ENCODE peak calls at places on chromosome 5, in six cellular contexts. One of them, this sample, is unnamed.

GRCh38 chr5:166936351-166936750 is 1355.1 kb upstream of the WWC1 start:
- DNase-seq in foreskin fibroblast: no peak
- DNase-seq in fibroblast of mammary gland: no peak
- DNase-seq in AG10803: no peak
- DNase-seq in body of pancreas: no peak
- DNase-seq in psoas muscle: no peak
- DNase-seq in this sample: no peak

GRCh38 chr5:55600536-55601208 is 65.9 kb upstream of the PLPP1 start:
- DNase-seq in foreskin fibroblast: peak; percentile 60
- DNase-seq in fibroblast of mammary gland: peak; percentile 52
- DNase-seq in AG10803: peak; percentile 79
- DNase-seq in body of pancreas: no peak
- DNase-seq in psoas muscle: no peak
- DNase-seq in this sample: peak; percentile 74

GRCh38 chr5:125189451-125190051 is 443.1 kb upstream of the ZNF608 start:
- DNase-seq in foreskin fibroblast: peak; percentile 72
- DNase-seq in fibroblast of mammary gland: peak; percentile 75
- DNase-seq in AG10803: no peak
- DNase-seq in body of pancreas: no peak
- DNase-seq in psoas muscle: no peak
- DNase-seq in this sample: peak; percentile 66

GRCh38 chr5:1002271-1002546 is 6.4 kb upstream of the NKD2 start:
- DNase-seq in foreskin fibroblast: no peak
- DNase-seq in fibroblast of mammary gland: no peak
- DNase-seq in AG10803: no peak
- DNase-seq in body of pancreas: no peak
- DNase-seq in psoas muscle: no peak
- DNase-seq in this sample: no peak

GRCh38 chr5:52356311-52356918 is 431.3 kb upstream of the ITGA1 start:
- DNase-seq in foreskin fibroblast: no peak
- DNase-seq in fibroblast of mammary gland: peak; percentile 12
- DNase-seq in AG10803: peak; percentile 1
- DNase-seq in body of pancreas: no peak
- DNase-seq in psoas muscle: no peak
- DNase-seq in this sample: peak; percentile 2

GRCh38 chr5:147805030-147805454 is 22.5 kb upstream of the JAKMIP2 start:
- DNase-seq in foreskin fibroblast: no peak
- DNase-seq in fibroblast of mammary gland: no peak
- DNase-seq in AG10803: no peak
- DNase-seq in body of pancreas: no peak
- DNase-seq in psoas muscle: no peak
- DNase-seq in this sample: no peak

GRCh38 chr5:78109891-78110324 is 184.6 kb downstream of the AP3B1 start:
- DNase-seq in foreskin fibroblast: no peak
- DNase-seq in fibroblast of mammary gland: no peak
- DNase-seq in AG10803: no peak
- DNase-seq in body of pancreas: no peak
- DNase-seq in psoas muscle: no peak
- DNase-seq in this sample: no peak

GRCh38 chr5:17438027-17438426 is 60.0 kb upstream of the TAF11L2 start:
- DNase-seq in foreskin fibroblast: no peak
- DNase-seq in fibroblast of mammary gland: no peak
- DNase-seq in AG10803: no peak
- DNase-seq in body of pancreas: no peak
- DNase-seq in psoas muscle: no peak
- DNase-seq in this sample: no peak

GRCh38 chr5:127912411-127912810 is 171.2 kb upstream of the SLC12A2 start:
- DNase-seq in foreskin fibroblast: no peak
- DNase-seq in fibroblast of mammary gland: no peak
- DNase-seq in AG10803: no peak
- DNase-seq in body of pancreas: no peak
- DNase-seq in psoas muscle: no peak
- DNase-seq in this sample: no peak

GRCh38 chr5:24492231-24492630 is 152.5 kb downstream of the CDH10 start:
- DNase-seq in foreskin fibroblast: no peak
- DNase-seq in fibroblast of mammary gland: no peak
- DNase-seq in AG10803: no peak
- DNase-seq in body of pancreas: no peak
- DNase-seq in psoas muscle: no peak
- DNase-seq in this sample: no peak

GRCh38 chr5:1656271-1656975 is 132.7 kb upstream of the LPCAT1 start:
- DNase-seq in foreskin fibroblast: no peak
- DNase-seq in fibroblast of mammary gland: no peak
- DNase-seq in AG10803: no peak
- DNase-seq in body of pancreas: no peak
- DNase-seq in psoas muscle: no peak
- DNase-seq in this sample: no peak

GRCh38 chr5:157303667-157304327 is 37.9 kb downstream of the CYFIP2 start:
- DNase-seq in foreskin fibroblast: no peak
- DNase-seq in fibroblast of mammary gland: no peak
- DNase-seq in AG10803: no peak
- DNase-seq in body of pancreas: peak; percentile 19
- DNase-seq in psoas muscle: no peak
- DNase-seq in this sample: no peak

GRCh38 chr5:78527054-78527884 is 121.3 kb downstream of the LHFPL2 start:
- DNase-seq in foreskin fibroblast: peak; percentile 78
- DNase-seq in fibroblast of mammary gland: peak; percentile 96
- DNase-seq in AG10803: peak; percentile 95
- DNase-seq in body of pancreas: peak; percentile 69
- DNase-seq in psoas muscle: peak; percentile 52
- DNase-seq in this sample: peak; percentile 99

GRCh38 chr5:116573617-116574431 is 799 bp downstream of the SEMA6A start:
- DNase-seq in foreskin fibroblast: no peak
- DNase-seq in fibroblast of mammary gland: no peak
- DNase-seq in AG10803: no peak
- DNase-seq in body of pancreas: peak; percentile 38
- DNase-seq in psoas muscle: peak; percentile 25
- DNase-seq in this sample: peak; percentile 32

GRCh38 chr5:137073192-137073591 is 425.9 kb downstream of the SPOCK1 start:
- DNase-seq in foreskin fibroblast: peak; percentile 43
- DNase-seq in fibroblast of mammary gland: peak; percentile 84
- DNase-seq in AG10803: peak; percentile 16
- DNase-seq in body of pancreas: no peak
- DNase-seq in psoas muscle: no peak
- DNase-seq in this sample: peak; percentile 75

GRCh38 chr5:176535655-176536131 is 1.5 kb downstream of the RNF44 start:
- DNase-seq in foreskin fibroblast: no peak
- DNase-seq in fibroblast of mammary gland: no peak
- DNase-seq in AG10803: no peak
- DNase-seq in body of pancreas: no peak
- DNase-seq in psoas muscle: no peak
- DNase-seq in this sample: no peak

GRCh38 chr5:78974011-78974410 is 11.1 kb downstream of the ARSB start:
- DNase-seq in foreskin fibroblast: no peak
- DNase-seq in fibroblast of mammary gland: no peak
- DNase-seq in AG10803: no peak
- DNase-seq in body of pancreas: no peak
- DNase-seq in psoas muscle: no peak
- DNase-seq in this sample: no peak

GRCh38 chr5:112420111-112420864 is 1.2 kb upstream of the EPB41L4A start:
- DNase-seq in foreskin fibroblast: peak; percentile 18
- DNase-seq in fibroblast of mammary gland: peak; percentile 47
- DNase-seq in AG10803: peak; percentile 24
- DNase-seq in body of pancreas: peak; percentile 82
- DNase-seq in psoas muscle: peak; percentile 82
- DNase-seq in this sample: peak; percentile 59

GRCh38 chr5:368162-369084 is 46.9 kb downstream of the AHRR start:
- DNase-seq in foreskin fibroblast: peak; percentile 98
- DNase-seq in fibroblast of mammary gland: peak; percentile 72
- DNase-seq in AG10803: peak; percentile 90
- DNase-seq in body of pancreas: no peak
- DNase-seq in psoas muscle: no peak
- DNase-seq in this sample: peak; percentile 70

GRCh38 chr5:43300112-43300511 is 13.1 kb downstream of the HMGCS1 start:
- DNase-seq in foreskin fibroblast: no peak
- DNase-seq in fibroblast of mammary gland: no peak
- DNase-seq in AG10803: no peak
- DNase-seq in body of pancreas: no peak
- DNase-seq in psoas muscle: no peak
- DNase-seq in this sample: no peak

GRCh38 chr5:43305948-43306563 is 7.2 kb downstream of the HMGCS1 start:
- DNase-seq in foreskin fibroblast: no peak
- DNase-seq in fibroblast of mammary gland: peak; percentile 75
- DNase-seq in AG10803: peak; percentile 77
- DNase-seq in body of pancreas: no peak
- DNase-seq in psoas muscle: no peak
- DNase-seq in this sample: peak; percentile 79

GRCh38 chr5:43301653-43302091 is 11.5 kb downstream of the HMGCS1 start:
- DNase-seq in foreskin fibroblast: no peak
- DNase-seq in fibroblast of mammary gland: no peak
- DNase-seq in AG10803: no peak
- DNase-seq in body of pancreas: no peak
- DNase-seq in psoas muscle: no peak
- DNase-seq in this sample: no peak

GRCh38 chr5:43304520-43304919 is 8.7 kb downstream of the HMGCS1 start:
- DNase-seq in foreskin fibroblast: no peak
- DNase-seq in fibroblast of mammary gland: peak; percentile 58
- DNase-seq in AG10803: peak; percentile 28
- DNase-seq in body of pancreas: no peak
- DNase-seq in psoas muscle: no peak
- DNase-seq in this sample: peak; percentile 49

GRCh38 chr5:43303242-43303641 is 10.0 kb downstream of the HMGCS1 start:
- DNase-seq in foreskin fibroblast: no peak
- DNase-seq in fibroblast of mammary gland: no peak
- DNase-seq in AG10803: no peak
- DNase-seq in body of pancreas: no peak
- DNase-seq in psoas muscle: no peak
- DNase-seq in this sample: no peak
- TF ChIP-seq CTCF in foreskin fibroblast: no peak
- TF ChIP-seq CTCF in fibroblast of mammary gland: no peak
- TF ChIP-seq CTCF in AG10803: no peak
- TF ChIP-seq CTCF in body of pancreas: no peak
- TF ChIP-seq CTCF in psoas muscle: no peak
- TF ChIP-seq CTCF in this sample: no peak

GRCh38 chr5:103523319-103523718 is 39.3 kb downstream of the NUDT12 start:
- DNase-seq in foreskin fibroblast: no peak
- DNase-seq in fibroblast of mammary gland: no peak
- DNase-seq in AG10803: no peak
- DNase-seq in body of pancreas: no peak
- DNase-seq in psoas muscle: no peak
- DNase-seq in this sample: no peak
- TF ChIP-seq CTCF in foreskin fibroblast: no peak
- TF ChIP-seq CTCF in fibroblast of mammary gland: no peak
- TF ChIP-seq CTCF in AG10803: no peak
- TF ChIP-seq CTCF in body of pancreas: no peak
- TF ChIP-seq CTCF in psoas muscle: no peak
- TF ChIP-seq CTCF in this sample: no peak

GRCh38 chr5:139473565-139473964 is 2.8 kb downstream of the SMIM33 start:
- DNase-seq in foreskin fibroblast: peak; percentile 43
- DNase-seq in fibroblast of mammary gland: peak; percentile 14
- DNase-seq in AG10803: no peak
- DNase-seq in body of pancreas: no peak
- DNase-seq in psoas muscle: no peak
- DNase-seq in this sample: no peak
- TF ChIP-seq CTCF in foreskin fibroblast: no peak
- TF ChIP-seq CTCF in fibroblast of mammary gland: no peak
- TF ChIP-seq CTCF in AG10803: no peak
- TF ChIP-seq CTCF in body of pancreas: no peak
- TF ChIP-seq CTCF in psoas muscle: no peak
- TF ChIP-seq CTCF in this sample: no peak

GRCh38 chr5:172846249-172846648 is 12.2 kb downstream of the ERGIC1 start:
- DNase-seq in foreskin fibroblast: no peak
- DNase-seq in fibroblast of mammary gland: no peak
- DNase-seq in AG10803: no peak
- DNase-seq in body of pancreas: no peak
- DNase-seq in psoas muscle: no peak
- DNase-seq in this sample: no peak

GRCh38 chr5:172846677-172847076 is 12.6 kb downstream of the ERGIC1 start:
- DNase-seq in foreskin fibroblast: no peak
- DNase-seq in fibroblast of mammary gland: no peak
- DNase-seq in AG10803: no peak
- DNase-seq in body of pancreas: no peak
- DNase-seq in psoas muscle: no peak
- DNase-seq in this sample: no peak

GRCh38 chr5:172845190-172845975 is 11.3 kb downstream of the ERGIC1 start:
- DNase-seq in foreskin fibroblast: no peak
- DNase-seq in fibroblast of mammary gland: no peak
- DNase-seq in AG10803: no peak
- DNase-seq in body of pancreas: no peak
- DNase-seq in psoas muscle: no peak
- DNase-seq in this sample: no peak

GRCh38 chr5:172844577-172844838 is 10.5 kb downstream of the ERGIC1 start:
- DNase-seq in foreskin fibroblast: no peak
- DNase-seq in fibroblast of mammary gland: no peak
- DNase-seq in AG10803: no peak
- DNase-seq in body of pancreas: no peak
- DNase-seq in psoas muscle: no peak
- DNase-seq in this sample: no peak

DNA sequence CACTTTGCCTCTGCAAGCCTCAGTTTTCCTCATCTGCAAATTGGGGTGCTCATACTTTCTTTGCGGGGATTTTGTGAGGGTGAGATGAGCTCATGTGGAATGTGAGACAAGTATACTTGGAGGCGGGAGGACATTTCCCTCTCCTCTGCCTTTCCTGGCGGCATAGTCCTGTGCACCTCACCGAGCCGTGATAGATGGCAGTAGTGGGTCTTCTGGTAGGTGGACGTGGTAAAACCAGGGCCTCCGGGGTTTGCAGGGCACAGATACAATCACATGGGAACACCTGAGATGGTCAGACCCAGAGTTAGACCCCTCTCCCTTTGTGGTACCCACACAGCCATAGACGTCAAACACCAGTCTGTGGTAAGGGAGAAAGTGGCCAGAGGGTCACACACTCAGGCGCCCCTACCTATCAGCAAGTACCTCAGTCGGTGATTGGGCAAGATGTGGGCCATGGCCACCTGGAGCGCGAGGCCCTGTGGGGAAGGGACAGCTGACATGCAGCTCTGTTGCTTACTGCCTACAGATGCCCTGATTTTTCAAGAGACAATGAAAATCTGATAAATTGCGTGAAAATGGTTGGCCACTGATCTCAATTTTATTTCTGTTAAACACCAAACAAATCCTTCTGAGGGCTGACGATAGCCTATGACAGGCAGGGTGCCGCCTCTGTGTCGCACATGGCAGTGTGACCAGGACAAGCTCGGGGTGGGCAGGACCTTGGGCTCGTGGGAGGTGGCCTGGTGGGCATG is 9.9 kb downstream of the ERGIC1 start:
- DNase-seq in foreskin fibroblast: no peak
- DNase-seq in fibroblast of mammary gland: no peak
- DNase-seq in AG10803: no peak
- DNase-seq in body of pancreas: no peak
- DNase-seq in psoas muscle: no peak
- DNase-seq in this sample: no peak
- TF ChIP-seq CTCF in foreskin fibroblast: no peak
- TF ChIP-seq CTCF in fibroblast of mammary gland: no peak
- TF ChIP-seq CTCF in AG10803: no peak
- TF ChIP-seq CTCF in body of pancreas: no peak
- TF ChIP-seq CTCF in psoas muscle: no peak
- TF ChIP-seq CTCF in this sample: no peak

This sample was measured in cardiac fibroblast.